ENCODE peak calls at places on chromosome 19, in eight cellular contexts. Y is K562, B is AG04449, E is GM06990, F is suprapubic skin, X is epithelial cell of esophagus, M is lower leg skin, O is fibroblast of lung. W is an unnamed sample.

GRCh38 chr19:32837531-32837930 is 32.0 kb downstream of the SLC7A9 start:
- DNase-seq in Y (no peak), B (no peak), E (no peak), F (no peak), X (no peak), M (peak), O (no peak), W (no peak)

GRCh38 chr19:39100500-39101166 is 16.5 kb downstream of the ACP7 start:
- DNase-seq in Y (no peak), B (no peak), E (no peak), F (no peak), X (no peak), M (no peak), O (no peak), W (no peak)

GRCh38 chr19:3576696-3577443 is 4.1 kb downstream of the HMG20B start:
- DNase-seq in Y (peak), B (no peak), E (no peak), F (peak), X (peak), M (no peak), O (peak), W (peak)

GRCh38 chr19:49655570-49656455 is 9.8 kb downstream of the IRF3 start:
- DNase-seq in Y (no peak), B (no peak), E (no peak), F (no peak), X (no peak), M (no peak), O (no peak), W (no peak)

GRCh38 chr19:11024259-11024658 is 63.4 kb downstream of the SMARCA4 start:
- DNase-seq in Y (no peak), B (no peak), E (no peak), F (no peak), X (no peak), M (no peak), O (no peak), W (no peak)

GRCh38 chr19:4908311-4908710 is 990 bp upstream of the UHRF1 start:
- DNase-seq in Y (peak), B (no peak), E (no peak), F (no peak), X (no peak), M (no peak), O (no peak), W (no peak)

GRCh38 chr19:14072535-14073231 is at the start of gene MISP3:
- DNase-seq in Y (peak), B (no peak), E (peak), F (no peak), X (no peak), M (peak), O (peak), W (no peak)

GRCh38 chr19:10936661-10937084 is 8.1 kb downstream of the TIMM29 start:
- DNase-seq in Y (peak), B (peak), E (peak), F (no peak), X (peak), M (no peak), O (peak), W (peak)

GRCh38 chr19:17306285-17306714 is 628 bp downstream of the MRPL34 start:
- DNase-seq in Y (no peak), B (no peak), E (no peak), F (no peak), X (no peak), M (no peak), O (no peak), W (no peak)

DNA sequence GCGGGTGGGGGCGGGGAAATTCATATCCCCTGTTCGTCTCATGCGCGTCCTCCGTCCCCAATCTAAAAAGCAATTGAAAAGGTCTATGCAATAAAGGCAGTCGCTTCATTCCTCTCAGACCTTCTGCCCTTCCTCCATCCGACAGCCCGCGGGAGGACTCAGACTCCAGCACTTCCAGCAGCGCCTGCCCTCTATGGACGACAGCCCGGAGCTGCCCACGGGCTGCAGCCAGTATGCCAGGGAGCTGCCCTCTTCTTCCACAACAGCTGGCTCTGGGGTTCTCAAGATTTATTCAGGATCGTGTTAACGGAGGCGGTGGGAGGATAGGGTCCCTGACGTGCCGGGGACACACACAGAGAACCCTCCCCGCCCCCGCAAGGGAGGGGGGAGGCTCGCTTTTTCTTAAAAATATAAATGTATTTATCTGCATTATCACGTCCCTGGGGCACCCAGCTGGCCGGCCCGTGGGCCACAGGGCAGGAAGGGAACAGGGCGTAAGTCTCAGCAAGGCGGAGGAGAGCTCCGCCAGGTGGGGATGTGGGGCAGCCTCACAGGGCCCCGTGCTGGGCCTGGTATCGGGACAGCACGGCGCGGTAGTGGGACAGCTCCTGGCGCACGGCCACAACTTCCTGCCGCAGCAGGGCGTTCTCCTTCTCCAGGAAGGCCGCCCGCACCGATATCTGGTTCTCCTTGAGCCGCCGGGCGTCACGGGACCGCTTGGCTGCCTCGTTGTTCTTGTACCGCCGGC is 6.7 kb downstream of the DBP start:
- DNase-seq in Y (no peak), B (no peak), E (no peak), F (peak), X (peak), M (peak), O (peak), W (peak)
- TF ChIP-seq CTCF in Y (no peak), B (no peak), E (no peak), F (no peak), X (peak), M (no peak), O (peak), W (no peak)

GRCh38 chr19:35903550-35904179 is 1.3 kb downstream of the HCST start:
- DNase-seq in Y (peak), B (peak), E (peak), F (peak), X (peak), M (peak), O (peak), W (peak)
- TF ChIP-seq CTCF in Y (no peak), B (no peak), E (no peak), F (no peak), X (no peak), M (no peak), O (no peak), W (no peak)

DNA sequence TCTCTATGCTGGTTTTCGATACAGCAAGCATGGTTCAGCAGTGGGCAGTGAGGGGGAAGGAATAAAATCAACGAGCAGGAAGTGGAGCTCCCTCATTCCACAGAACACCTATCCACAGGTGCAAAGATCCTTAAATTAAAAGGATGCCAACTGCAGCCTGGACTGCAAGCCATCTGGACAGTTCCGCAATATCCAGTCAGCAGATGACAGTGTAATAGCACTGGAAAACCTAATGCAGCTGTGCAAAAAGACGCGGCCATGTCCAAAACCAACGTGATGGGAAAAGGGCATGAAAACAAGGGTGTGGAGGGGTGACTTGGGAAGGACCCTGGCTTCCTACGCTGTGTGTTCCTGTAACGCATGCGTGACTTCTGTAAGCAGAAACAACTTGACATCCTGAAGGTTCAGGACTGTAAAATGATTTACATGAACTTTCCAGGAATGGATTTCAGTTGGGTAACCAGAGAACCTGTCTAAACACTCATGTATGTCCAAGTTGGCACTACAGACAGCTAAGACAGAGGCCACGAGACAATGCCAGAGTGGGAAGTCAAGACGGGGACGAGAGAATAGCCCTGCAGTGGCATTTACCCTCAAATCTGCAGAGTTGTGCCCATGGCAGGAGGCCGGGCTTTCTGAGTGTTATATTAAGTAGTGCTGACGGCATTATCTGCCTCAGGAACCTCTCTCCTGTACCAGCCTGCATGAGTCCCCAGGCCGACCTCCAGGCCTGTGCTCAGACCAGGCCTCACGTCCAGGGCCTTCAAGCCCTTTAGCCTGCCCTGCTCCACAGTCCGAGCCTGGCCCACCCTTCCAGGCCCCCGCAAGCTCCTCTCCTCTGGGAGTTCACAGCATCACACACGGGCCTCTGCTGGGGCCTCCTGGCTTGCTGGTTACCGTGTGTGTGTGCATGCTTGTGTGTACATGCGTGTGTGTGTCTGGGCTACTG is 26.5 kb downstream of the CAPS start:
- DNase-seq in Y (no peak), B (no peak), E (no peak), F (no peak), X (no peak), M (no peak), O (no peak), W (no peak)
- TF ChIP-seq CTCF in Y (no peak), B (no peak), E (no peak), F (no peak), X (no peak), M (no peak), O (no peak), W (no peak)

DNA sequence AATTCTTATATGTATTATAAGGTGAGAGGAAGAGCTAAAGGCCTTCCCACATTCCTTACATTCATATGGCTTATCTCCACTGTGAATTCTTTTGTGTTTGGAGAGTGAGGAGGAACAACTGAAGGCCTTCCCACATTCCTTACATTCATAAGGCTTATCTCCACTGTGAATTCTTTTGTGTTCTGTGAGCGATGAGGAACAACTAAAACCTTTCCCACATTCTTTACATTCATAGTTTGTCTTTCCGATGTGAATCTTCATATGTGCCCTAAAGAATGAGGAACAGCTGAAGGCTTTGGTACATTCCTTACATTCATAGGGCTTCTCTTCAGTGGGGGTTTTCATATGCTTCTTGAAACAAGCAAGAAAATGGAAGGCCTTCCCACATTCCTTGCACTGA is 13.3 kb downstream of the ZNF699 start:
- DNase-seq in Y (no peak), B (no peak), E (no peak), F (no peak), X (no peak), M (no peak), O (no peak), W (no peak)
- TF ChIP-seq CTCF in Y (no peak), B (no peak), E (no peak), F (no peak), X (no peak), M (no peak), O (no peak), W (no peak)

DNA sequence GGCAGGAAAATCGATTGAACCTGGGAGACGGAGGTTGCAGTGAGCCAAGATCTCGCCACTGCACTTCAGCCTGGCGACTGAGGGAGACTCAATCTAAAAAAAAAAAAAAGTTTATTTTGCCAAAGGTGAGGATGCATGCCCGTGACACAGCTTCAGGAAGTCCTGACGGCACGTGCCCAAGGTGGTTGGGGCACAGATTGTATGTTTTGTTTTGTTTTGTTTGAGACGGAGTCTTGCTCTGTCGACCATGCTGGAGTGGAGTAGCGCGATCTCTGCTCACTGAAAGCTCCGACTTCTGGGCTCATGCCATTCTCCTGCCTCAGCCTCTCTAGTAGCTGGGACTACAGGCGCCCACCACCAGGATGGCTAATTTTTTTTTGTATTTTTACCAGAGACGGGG is 3.3 kb upstream of the ZNF552 start:
- DNase-seq in Y (no peak), B (no peak), E (no peak), F (no peak), X (no peak), M (no peak), O (no peak), W (no peak)
- TF ChIP-seq CTCF in Y (no peak), B (no peak), E (no peak), F (no peak), X (no peak), M (no peak), O (no peak), W (no peak)

DNA sequence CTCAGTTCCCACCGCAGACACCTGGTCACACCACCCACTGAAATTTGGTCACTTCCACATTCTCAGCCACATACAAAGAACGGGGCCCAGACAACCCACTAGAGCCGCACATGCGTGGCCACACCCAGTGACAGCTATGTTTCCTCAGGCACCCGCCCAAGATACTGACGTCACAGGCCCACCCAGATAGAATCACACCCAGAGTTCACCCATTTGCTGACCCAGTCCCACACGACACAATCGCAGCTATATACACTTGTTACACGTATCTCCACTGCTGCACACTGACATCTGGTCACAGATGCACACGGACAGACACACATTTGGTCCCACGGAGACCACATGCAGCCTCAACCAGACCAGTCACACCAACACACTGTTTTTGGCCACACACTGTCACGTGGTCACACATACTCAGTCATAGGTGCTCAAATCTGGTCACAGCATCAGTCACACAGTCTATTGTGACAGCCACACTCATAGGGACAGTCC is 2.9 kb downstream of the NUMBL start:
- DNase-seq in Y (peak), B (no peak), E (peak), F (peak), X (peak), M (peak), O (peak), W (no peak)
- TF ChIP-seq CTCF in Y (no peak), B (no peak), E (no peak), F (no peak), X (no peak), M (no peak), O (no peak), W (no peak)